ENCODE peak calls at places on chromosomes 7 and 10, in six cellular contexts. G, C, I, F, L and Q are unnamed samples.
A peak's percentile ranks its signal among the peaks of the same experiment; 100 is the strongest.

GRCh38 chr10:101080933-101081546 is 19.3 kb downstream of the KAZALD1 start:
- DNase-seq in G (no peak), I (no peak), F (no peak), C (no peak), L (peak; percentile 49), Q (no peak)

GRCh38 chr10:83012866-83013265 is 1126.4 kb upstream of the GHITM start:
- DNase-seq in I (no peak), L (peak; percentile 43), G (no peak), F (no peak), C (no peak), Q (no peak)

GRCh38 chr7:45146531-45147379 is 10.8 kb upstream of the RAMP3 start:
- DNase-seq in G (peak; percentile 56), F (no peak), L (no peak), I (no peak), C (no peak), Q (no peak)

GRCh38 chr7:7228472-7228871 is 46.1 kb downstream of the C1GALT1 start:
- DNase-seq in C (no peak), G (no peak), I (no peak), L (no peak), F (no peak), Q (no peak)

GRCh38 chr7:141073641-141074161 is at the start of gene TMEM178B:
- DNase-seq in I (no peak), F (no peak), C (peak; percentile 19), G (no peak), L (peak; percentile 8), Q (no peak)

GRCh38 chr7:4683884-4684565 is 1.9 kb downstream of the FOXK1 start:
- DNase-seq in G (peak; percentile 90), L (peak; percentile 58), F (no peak), C (peak; percentile 58), I (no peak), Q (peak; percentile 15)

GRCh38 chr10:122446668-122447410 is 7.6 kb upstream of the ARMS2 start:
- DNase-seq in L (peak; percentile 53), F (no peak), I (no peak), C (no peak), G (no peak), Q (no peak)

GRCh38 chr7:1117321-1117928 is 29.5 kb downstream of the GPER1 start:
- DNase-seq in C (no peak), L (no peak), G (no peak), F (no peak), I (no peak), Q (no peak)

GRCh38 chr10:104080762-104081161 is 4.9 kb downstream of the COL17A1 start:
- DNase-seq in C (no peak), F (no peak), L (peak; percentile 50), I (no peak), G (no peak), Q (no peak)

GRCh38 chr10:58435297-58435696 is 50.1 kb downstream of the TFAM start:
- DNase-seq in L (peak; percentile 23), C (peak; percentile 43), I (no peak), G (no peak), F (peak; percentile 87), Q (no peak)

GRCh38 chr7:22351329-22351692 is 5.6 kb downstream of the RAPGEF5 start:
- DNase-seq in F (no peak), I (no peak), G (no peak), C (no peak), L (peak; percentile 28), Q (no peak)

GRCh38 chr7:48182736-48183369 is 11.6 kb downstream of the ABCA13 start:
- DNase-seq in L (no peak), C (no peak), G (no peak), I (no peak), F (peak; percentile 23), Q (no peak)

GRCh38 chr7:85222522-85222921 is 35.7 kb upstream of the SEMA3D start:
- DNase-seq in C (no peak), I (no peak), F (no peak), G (no peak), L (no peak), Q (no peak)

GRCh38 chr7:128407751-128408708 is 1.8 kb downstream of the IMPDH1 start:
- DNase-seq in F (no peak), L (no peak), I (no peak), G (no peak), C (no peak), Q (no peak)

GRCh38 chr7:25638590-25638989 is 410.3 kb upstream of the NPVF start:
- DNase-seq in I (peak; percentile 81), G (no peak), F (no peak), C (no peak), L (no peak), Q (no peak)

GRCh38 chr10:17183110-17183509 is 18.4 kb downstream of the TRDMT1 start:
- DNase-seq in F (no peak), L (no peak), G (no peak), I (no peak), C (no peak), Q (no peak)

GRCh38 chr10:116470768-116471415 is 43.2 kb downstream of the PNLIPRP3 start:
- DNase-seq in C (no peak), L (peak; percentile 41), F (no peak), I (no peak), G (no peak), Q (no peak)

GRCh38 chr7:142457146-142457703 is 199.4 kb upstream of the PRSS58 start:
- DNase-seq in L (no peak), I (no peak), C (no peak), F (no peak), G (no peak), Q (no peak)

GRCh38 chr7:142463401-142463850 is 205.6 kb upstream of the PRSS58 start:
- DNase-seq in F (no peak), C (no peak), G (no peak), I (no peak), L (no peak), Q (no peak)

GRCh38 chr7:142459557-142459963 is 201.7 kb upstream of the PRSS58 start:
- DNase-seq in F (peak; percentile 59), G (no peak), I (no peak), C (no peak), L (peak; percentile 65), Q (no peak)

GRCh38 chr7:142460402-142461117 is 202.7 kb upstream of the PRSS58 start:
- DNase-seq in I (no peak), L (no peak), C (no peak), G (no peak), F (no peak), Q (no peak)

DNA sequence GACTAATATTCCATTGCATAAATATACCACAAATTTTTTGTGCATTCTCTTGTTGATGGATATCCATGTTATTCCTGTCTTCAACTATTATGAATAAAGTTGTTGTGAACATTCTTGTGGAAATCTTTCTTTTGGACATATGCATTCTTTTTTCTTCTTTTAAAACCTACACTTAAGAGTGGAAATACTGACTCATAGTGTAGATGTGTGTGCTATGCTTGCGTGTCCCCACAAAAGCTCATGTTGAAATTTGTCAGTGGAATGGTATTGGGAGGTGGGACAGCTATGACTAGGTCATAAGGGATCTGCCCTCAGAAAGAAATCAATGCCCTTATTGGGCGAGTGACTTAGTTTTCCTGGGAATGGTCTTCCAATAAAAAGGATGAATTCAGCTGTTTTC is 203.6 kb upstream of the PRSS58 start:
- DNase-seq in L (no peak), C (no peak), I (no peak), G (no peak), F (peak; percentile 76), Q (no peak)
- H3K27ac ChIP-seq in L (no peak overlapping the region), C (no peak overlapping the region), I (no peak overlapping the region), G (no peak overlapping the region), F (peak overlapping the region; percentile 83), Q (no peak overlapping the region)

GRCh38 chr10:43340619-43341018 is 30.8 kb upstream of the FXYD4 start:
- DNase-seq in L (peak; percentile 56), I (no peak), C (no peak), F (no peak), G (no peak), Q (no peak)
- H3K27ac ChIP-seq in L (peak overlapping the region; percentile 54), I (no peak overlapping the region), C (no peak overlapping the region), F (no peak overlapping the region), G (no peak overlapping the region), Q (no peak overlapping the region)

DNA sequence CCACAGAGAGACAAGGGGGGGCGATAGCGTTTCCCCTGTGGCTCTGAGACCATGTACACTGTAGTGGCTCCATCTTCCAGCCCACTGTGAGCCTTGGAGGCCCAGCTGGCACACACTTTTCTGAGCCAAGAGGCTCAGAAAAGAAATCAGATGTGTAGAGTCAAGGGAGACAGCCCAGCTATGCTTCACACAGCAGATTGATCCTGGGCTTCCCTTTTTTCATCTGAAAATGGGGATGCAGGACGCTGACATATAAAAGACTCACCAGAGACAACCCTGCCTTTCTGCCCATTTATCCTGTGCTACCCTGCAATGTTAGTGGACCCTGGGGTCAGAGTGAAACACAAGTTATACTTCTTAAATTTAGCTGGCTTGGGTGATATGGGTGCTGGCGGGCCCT is 14.3 kb downstream of the TMEM273 start:
- DNase-seq in F (no peak), L (no peak), G (no peak), I (peak; percentile 42), C (no peak), Q (no peak)
- H3K27ac ChIP-seq in F (no peak overlapping the region), L (no peak overlapping the region), G (no peak overlapping the region), I (no peak overlapping the region), C (no peak overlapping the region), Q (no peak overlapping the region)

DNA sequence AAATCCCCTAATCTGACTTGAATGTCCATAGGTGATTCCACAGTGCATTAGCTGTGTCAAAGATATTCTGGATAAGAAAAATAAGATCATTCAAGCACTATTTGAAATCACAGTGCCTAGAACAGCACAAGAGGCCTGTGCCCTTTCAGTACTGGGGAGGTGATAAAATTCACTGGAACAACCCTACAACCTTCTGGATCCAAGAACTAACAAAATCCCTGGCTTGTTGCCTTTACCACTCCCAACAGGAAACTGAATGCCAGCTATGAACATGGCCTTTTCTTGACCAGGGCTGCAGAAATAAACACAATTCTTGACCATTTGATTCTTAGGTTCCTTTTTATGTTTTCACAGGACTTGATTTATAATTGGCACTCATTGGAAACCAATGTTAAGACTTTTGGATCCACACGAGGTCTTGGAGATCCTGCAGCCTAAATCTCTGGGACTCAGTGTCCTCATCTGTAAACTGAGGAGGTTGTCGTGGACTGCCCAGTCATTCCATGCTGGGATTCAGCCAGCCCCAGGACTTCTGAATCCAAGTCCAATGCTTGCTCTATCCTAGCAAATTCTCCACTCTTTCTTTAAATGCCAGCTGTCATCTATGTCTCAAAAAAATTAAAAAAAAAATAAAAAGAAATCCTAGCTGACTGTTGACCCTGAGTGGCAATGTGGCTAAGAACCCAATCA is 624.7 kb downstream of the KCNMA1 start:
- DNase-seq in L (no peak), F (no peak), C (peak; percentile 35), I (no peak), G (no peak), Q (no peak)
- H3K27ac ChIP-seq in L (no peak overlapping the region), F (no peak overlapping the region), C (peak overlapping the region; percentile 43), I (peak overlapping the region; percentile 56), G (no peak overlapping the region), Q (no peak overlapping the region)

GRCh38 chr7:106625678-106626301 is 35.2 kb downstream of the CCDC71L start:
- DNase-seq in L (no peak), I (no peak), C (no peak), G (no peak), F (no peak), Q (no peak)
- H3K27ac ChIP-seq in L (peak overlapping the region; percentile 44), I (no peak overlapping the region), C (no peak overlapping the region), G (no peak overlapping the region), F (no peak overlapping the region), Q (no peak overlapping the region)

GRCh38 chr7:46383605-46384004 is 462.5 kb upstream of the IGFBP3 start:
- DNase-seq in C (no peak), G (no peak), L (no peak), I (no peak), F (no peak), Q (no peak)
- H3K27ac ChIP-seq in C (no peak overlapping the region), G (no peak overlapping the region), L (peak overlapping the region; percentile 63), I (no peak overlapping the region), F (no peak overlapping the region), Q (no peak overlapping the region)